ENCODE peak calls at places on chromosomes 6 and 20, in four cellular contexts. One of them, this sample, is unnamed. For H3K4me1, the result is how much of the 10 kb centered on the place peaks cover.

GRCh38 chr20:59035381-59035780 is 3.2 kb upstream of the ATP5F1E start:
- DNase-seq in colonic mucosa: no peak
- DNase-seq in HepG2: no peak
- DNase-seq in DND-41: no peak
- DNase-seq in this sample: no peak

GRCh38 chr20:16167423-16167822 is 405.8 kb downstream of the KIF16B start:
- DNase-seq in HepG2: no peak
- DNase-seq in DND-41: no peak
- DNase-seq in colonic mucosa: no peak
- DNase-seq in this sample: no peak

GRCh38 chr20:48159156-48159971 is 374.1 kb upstream of the SULF2 start:
- DNase-seq in DND-41: no peak
- DNase-seq in HepG2: no peak
- DNase-seq in colonic mucosa: no peak
- DNase-seq in this sample: no peak

GRCh38 chr6:43559328-43559727 is 16.5 kb downstream of the XPO5 start:
- DNase-seq in colonic mucosa: no peak
- DNase-seq in DND-41: no peak
- DNase-seq in HepG2: no peak
- DNase-seq in this sample: no peak

GRCh38 chr6:167317172-167317571 is 7.7 kb upstream of the TTLL2 start:
- DNase-seq in DND-41: no peak
- DNase-seq in HepG2: no peak
- DNase-seq in colonic mucosa: no peak
- DNase-seq in this sample: no peak

GRCh38 chr6:17305219-17306001 is 24.2 kb downstream of the RBM24 start:
- DNase-seq in HepG2: no peak
- DNase-seq in DND-41: no peak
- DNase-seq in colonic mucosa: no peak
- DNase-seq in this sample: no peak

GRCh38 chr20:38345643-38346042 is 639 bp upstream of the LBP start:
- DNase-seq in HepG2: peak
- DNase-seq in colonic mucosa: no peak
- DNase-seq in DND-41: no peak
- DNase-seq in this sample: no peak

GRCh38 chr6:14207493-14207892 is 89.9 kb downstream of the CD83 start:
- DNase-seq in colonic mucosa: peak
- DNase-seq in HepG2: no peak
- DNase-seq in DND-41: no peak
- DNase-seq in this sample: no peak

GRCh38 chr6:33672808-33673207 is 38.7 kb downstream of the UQCC2 start:
- DNase-seq in colonic mucosa: peak
- DNase-seq in HepG2: peak
- DNase-seq in DND-41: no peak
- DNase-seq in this sample: no peak

GRCh38 chr6:127288705-127289104 is 22.0 kb downstream of the RNF146 start:
- DNase-seq in colonic mucosa: no peak
- DNase-seq in HepG2: no peak
- DNase-seq in DND-41: no peak
- DNase-seq in this sample: no peak

GRCh38 chr6:33949877-33950831 is 146.4 kb upstream of the MLN start:
- DNase-seq in HepG2: no peak
- DNase-seq in colonic mucosa: peak
- DNase-seq in DND-41: no peak
- DNase-seq in this sample: peak

GRCh38 chr6:119443993-119444641 is 94.6 kb upstream of the MAN1A1 start:
- DNase-seq in HepG2: no peak
- DNase-seq in DND-41: no peak
- DNase-seq in colonic mucosa: no peak
- DNase-seq in this sample: no peak

GRCh38 chr6:83467620-83468036 is 36.8 kb upstream of the ME1 start:
- DNase-seq in DND-41: no peak
- DNase-seq in colonic mucosa: no peak
- DNase-seq in HepG2: no peak
- DNase-seq in this sample: no peak

GRCh38 chr6:168536665-168537249 is 95.8 kb downstream of the SMOC2 start:
- DNase-seq in HepG2: no peak
- DNase-seq in DND-41: no peak
- DNase-seq in colonic mucosa: no peak
- DNase-seq in this sample: no peak

GRCh38 chr6:144347933-144348332 is 62.8 kb downstream of the UTRN start:
- DNase-seq in DND-41: no peak
- DNase-seq in HepG2: no peak
- DNase-seq in colonic mucosa: no peak
- DNase-seq in this sample: no peak

GRCh38 chr6:142993977-142994376 is 49.0 kb upstream of the HIVEP2 start:
- DNase-seq in colonic mucosa: no peak
- DNase-seq in HepG2: no peak
- DNase-seq in DND-41: no peak
- DNase-seq in this sample: no peak

GRCh38 chr20:50488236-50488806 is 21.9 kb upstream of the PTPN1 start:
- DNase-seq in HepG2: no peak
- DNase-seq in DND-41: no peak
- DNase-seq in colonic mucosa: no peak
- DNase-seq in this sample: peak

GRCh38 chr6:83127258-83127657 is 59.8 kb downstream of the DOP1A start:
- DNase-seq in DND-41: no peak
- DNase-seq in HepG2: no peak
- DNase-seq in colonic mucosa: no peak
- DNase-seq in this sample: no peak

GRCh38 chr20:56689852-56690485 is 60.9 kb downstream of the TFAP2C start:
- DNase-seq in colonic mucosa: no peak
- DNase-seq in HepG2: no peak
- DNase-seq in DND-41: no peak
- DNase-seq in this sample: peak

GRCh38 chr6:70241991-70242420 is 60.9 kb downstream of the COL9A1 start:
- DNase-seq in DND-41: no peak
- DNase-seq in colonic mucosa: peak
- DNase-seq in HepG2: peak
- DNase-seq in this sample: no peak

GRCh38 chr6:89357390-89357789 is 4.9 kb upstream of the UBE2J1 start:
- DNase-seq in colonic mucosa: no peak
- DNase-seq in DND-41: peak
- DNase-seq in HepG2: no peak
- DNase-seq in this sample: peak

GRCh38 chr20:18304618-18305017 is 16.3 kb downstream of the ZNF133 start:
- DNase-seq in HepG2: no peak
- DNase-seq in colonic mucosa: no peak
- DNase-seq in DND-41: no peak
- DNase-seq in this sample: no peak

GRCh38 chr6:126937426-126937825 is 181.0 kb upstream of the RSPO3 start:
- DNase-seq in DND-41: no peak
- DNase-seq in colonic mucosa: no peak
- DNase-seq in HepG2: no peak
- DNase-seq in this sample: no peak

GRCh38 chr6:22251331-22251730 is 45.5 kb downstream of the PRL start:
- DNase-seq in DND-41: no peak
- DNase-seq in colonic mucosa: no peak
- DNase-seq in HepG2: no peak
- DNase-seq in this sample: no peak

GRCh38 chr20:48329676-48330644 is 497.8 kb downstream of the PREX1 start:
- DNase-seq in HepG2: peak
- DNase-seq in colonic mucosa: no peak
- DNase-seq in DND-41: peak
- DNase-seq in this sample: no peak

GRCh38 chr6:170053966-170054661 is 236.8 kb downstream of the DLL1 start:
- DNase-seq in colonic mucosa: no peak
- DNase-seq in DND-41: no peak
- DNase-seq in HepG2: no peak
- DNase-seq in this sample: no peak

GRCh38 chr20:57999465-58000111 is 228.9 kb downstream of the ANKRD60 start:
- DNase-seq in HepG2: no peak
- DNase-seq in DND-41: peak
- DNase-seq in colonic mucosa: peak
- DNase-seq in this sample: no peak

GRCh38 chr20:58228484-58229197 is at the start of gene ANKRD60:
- DNase-seq in DND-41: no peak
- DNase-seq in HepG2: no peak
- DNase-seq in colonic mucosa: no peak
- DNase-seq in this sample: no peak

GRCh38 chr20:1242530-1242929 is 16.7 kb downstream of the RAD21L1 start:
- DNase-seq in DND-41: no peak
- DNase-seq in colonic mucosa: no peak
- DNase-seq in HepG2: no peak
- DNase-seq in this sample: no peak

GRCh38 chr6:114304304-114304887 is 38.4 kb downstream of the HS3ST5 start:
- DNase-seq in HepG2: peak
- DNase-seq in colonic mucosa: no peak
- DNase-seq in DND-41: no peak
- DNase-seq in this sample: peak

GRCh38 chr6:12148841-12149240 is 136.7 kb downstream of the HIVEP1 start:
- DNase-seq in HepG2: no peak
- DNase-seq in DND-41: no peak
- DNase-seq in colonic mucosa: no peak
- DNase-seq in this sample: no peak

GRCh38 chr6:25147191-25147590 is 132.0 kb upstream of the CARMIL1 start:
- DNase-seq in colonic mucosa: no peak
- DNase-seq in DND-41: no peak
- DNase-seq in HepG2: no peak
- DNase-seq in this sample: peak

GRCh38 chr6:13334953-13335352 is 6.6 kb upstream of the TBC1D7 start:
- DNase-seq in DND-41: no peak
- DNase-seq in colonic mucosa: no peak
- DNase-seq in HepG2: no peak
- DNase-seq in this sample: no peak

GRCh38 chr6:157436200-157436943 is 55.4 kb downstream of the ZDHHC14 start:
- DNase-seq in DND-41: no peak
- DNase-seq in HepG2: no peak
- DNase-seq in colonic mucosa: no peak
- DNase-seq in this sample: no peak

GRCh38 chr6:37155394-37156312 is 14.3 kb upstream of the PIM1 start:
- DNase-seq in HepG2: no peak
- DNase-seq in colonic mucosa: peak
- DNase-seq in DND-41: no peak
- DNase-seq in this sample: peak

GRCh38 chr6:43773050-43773956 is 3.3 kb downstream of the VEGFA start:
- DNase-seq in colonic mucosa: peak
- DNase-seq in HepG2: peak
- DNase-seq in DND-41: peak
- DNase-seq in this sample: peak

GRCh38 chr6:80637312-80637711 is 530.8 kb downstream of the BCKDHB start:
- DNase-seq in DND-41: no peak
- DNase-seq in colonic mucosa: no peak
- DNase-seq in HepG2: no peak
- DNase-seq in this sample: no peak

GRCh38 chr6:160071805-160072687 is 49.6 kb upstream of the SLC22A1 start:
- DNase-seq in HepG2: no peak
- DNase-seq in colonic mucosa: no peak
- DNase-seq in DND-41: no peak
- DNase-seq in this sample: no peak

DNA sequence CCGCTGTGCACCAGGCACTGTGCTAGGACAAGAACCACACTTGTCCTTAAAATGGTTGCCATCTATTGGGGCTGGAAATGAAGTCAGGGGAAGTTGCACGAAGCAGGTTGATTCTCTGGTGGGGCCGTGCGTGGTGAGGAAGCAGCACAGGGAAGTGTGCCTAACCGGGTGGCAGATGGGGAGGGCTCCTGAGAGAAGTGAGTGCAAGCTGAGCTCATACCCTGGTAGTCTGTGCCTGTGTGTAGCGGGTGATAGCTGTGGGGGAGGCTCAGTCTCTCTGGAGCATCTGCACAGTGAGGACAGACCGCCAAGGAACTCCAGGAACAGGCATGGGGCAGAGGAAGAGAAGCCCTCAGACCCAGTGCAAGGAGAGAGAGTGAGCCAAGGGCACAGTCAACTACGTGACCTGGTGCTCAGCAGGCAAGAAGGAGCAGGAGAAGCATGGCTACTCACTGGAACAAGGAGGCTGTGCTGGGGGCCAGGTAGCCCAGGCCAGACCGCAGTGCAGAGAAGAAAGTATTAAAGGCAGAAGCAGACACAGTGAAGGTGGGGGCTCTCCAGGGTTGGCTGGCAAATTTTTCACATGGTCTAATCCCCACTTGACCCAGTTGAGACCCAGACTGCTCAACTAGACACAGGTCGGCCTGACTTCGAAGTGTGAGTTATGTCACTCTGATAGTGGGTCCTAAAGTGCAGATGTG is 155.0 kb downstream of the CDH26 start:
- DNase-seq in colonic mucosa: no peak
- DNase-seq in DND-41: no peak
- DNase-seq in HepG2: no peak
- DNase-seq in this sample: no peak
- H3K9ac ChIP-seq in colonic mucosa: no peak
- H3K9ac ChIP-seq in DND-41: no peak
- H3K9ac ChIP-seq in HepG2: no peak
- H3K9ac ChIP-seq in this sample: no peak

GRCh38 chr6:30882764-30883475 is 1.4 kb upstream of the DDR1 start:
- DNase-seq in HepG2: no peak
- DNase-seq in colonic mucosa: peak
- DNase-seq in DND-41: no peak
- DNase-seq in this sample: no peak

GRCh38 chr6:30881987-30882763 is 2.1 kb upstream of the DDR1 start:
- DNase-seq in colonic mucosa: peak
- DNase-seq in HepG2: no peak
- DNase-seq in DND-41: no peak
- DNase-seq in this sample: no peak

GRCh38 chr6:30880563-30881252 is 3.6 kb upstream of the DDR1 start:
- DNase-seq in DND-41: no peak
- DNase-seq in HepG2: no peak
- DNase-seq in colonic mucosa: no peak
- DNase-seq in this sample: no peak

GRCh38 chr6:30879684-30880427 is 4.5 kb upstream of the DDR1 start:
- DNase-seq in HepG2: no peak
- DNase-seq in DND-41: no peak
- DNase-seq in colonic mucosa: no peak
- DNase-seq in this sample: no peak

GRCh38 chr6:30881392-30881986 is 2.8 kb upstream of the DDR1 start:
- DNase-seq in HepG2: no peak
- DNase-seq in DND-41: no peak
- DNase-seq in colonic mucosa: no peak
- DNase-seq in this sample: no peak
- H3K4me1 ChIP-seq in HepG2: half or more
- H3K4me1 ChIP-seq in DND-41: under half
- H3K4me1 ChIP-seq in colonic mucosa: under half
- H3K4me1 ChIP-seq in this sample: under half

GRCh38 chr6:139175389-139175788 is 40.5 kb downstream of the HECA start:
- DNase-seq in HepG2: no peak
- DNase-seq in colonic mucosa: no peak
- DNase-seq in DND-41: no peak
- DNase-seq in this sample: peak
- H3K9ac ChIP-seq in HepG2: no peak
- H3K9ac ChIP-seq in colonic mucosa: no peak
- H3K9ac ChIP-seq in DND-41: no peak
- H3K9ac ChIP-seq in this sample: no peak

DNA sequence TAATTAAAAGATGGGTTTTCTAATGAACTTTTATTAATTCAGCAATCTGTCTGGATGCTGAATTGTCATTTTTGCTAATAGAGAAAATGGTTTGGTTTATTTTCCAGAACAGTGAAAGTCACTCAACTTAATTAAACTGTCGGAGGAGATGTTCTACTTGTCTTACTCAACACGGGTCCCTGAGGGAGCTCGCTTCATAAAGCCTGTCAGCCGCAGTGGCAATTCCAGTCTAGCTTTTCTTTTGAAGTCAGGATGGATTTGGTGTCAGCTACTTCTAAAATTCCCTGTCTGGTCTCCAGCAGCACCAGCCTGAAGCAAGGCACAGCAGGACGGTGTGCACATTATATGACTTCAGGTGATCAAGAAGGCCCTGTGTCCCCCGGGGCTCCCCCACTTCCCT is 261.5 kb downstream of the SLC24A3 start:
- DNase-seq in HepG2: no peak
- DNase-seq in DND-41: no peak
- DNase-seq in colonic mucosa: no peak
- DNase-seq in this sample: no peak
- H3K4me1 ChIP-seq in HepG2: under half
- H3K4me1 ChIP-seq in DND-41: under half
- H3K4me1 ChIP-seq in colonic mucosa: under half
- H3K4me1 ChIP-seq in this sample: under half

This sample was measured in MM.1S.